ENCODE peak calls at places on chromosomes 2 and 18, in seven cellular contexts. G, K, J, Q, D, B and H are unnamed samples.

GRCh38 chr2:160332318-160332717 is 132.2 kb upstream of the ITGB6 start:
- DNase-seq in D (no peak), Q (peak; percentile 35), G (no peak), J (no peak), B (peak; percentile 62), K (no peak), H (no peak)

GRCh38 chr2:230356084-230356483 is 29.1 kb downstream of the SP140L start:
- DNase-seq in K (no peak), J (no peak), G (no peak), Q (peak; percentile 34), D (no peak), B (peak; percentile 85), H (no peak)

GRCh38 chr2:68692511-68692910 is 42.1 kb upstream of the ARHGAP25 start:
- DNase-seq in Q (no peak), D (no peak), K (no peak), G (no peak), B (no peak), J (peak; percentile 12), H (no peak)

GRCh38 chr2:212208467-212208866 is 330.1 kb downstream of the ERBB4 start:
- DNase-seq in J (no peak), D (no peak), Q (no peak), K (no peak), B (no peak), G (no peak), H (no peak)

GRCh38 chr2:172864182-172864581 is 128.5 kb downstream of the RAPGEF4 start:
- DNase-seq in K (peak; percentile 52), G (peak; percentile 8), J (peak; percentile 3), D (no peak), B (peak; percentile 57), Q (peak; percentile 40), H (peak; percentile 9)

GRCh38 chr2:12813166-12813565 is 96.4 kb downstream of the TRIB2 start:
- DNase-seq in K (no peak), B (no peak), D (no peak), G (no peak), Q (no peak), J (no peak), H (no peak)

GRCh38 chr2:40734797-40735196 is 282.9 kb upstream of the SLC8A1 start:
- DNase-seq in B (peak; percentile 21), K (no peak), G (no peak), J (no peak), Q (peak; percentile 55), D (peak; percentile 58), H (no peak)

GRCh38 chr18:41444943-41445342 is 510.1 kb upstream of the PIK3C3 start:
- DNase-seq in J (no peak), B (peak; percentile 47), G (no peak), D (no peak), Q (no peak), K (no peak), H (no peak)

GRCh38 chr18:41870817-41871216 is 84.2 kb upstream of the PIK3C3 start:
- DNase-seq in D (no peak), Q (no peak), B (peak; percentile 68), K (no peak), G (no peak), J (no peak), H (no peak)

GRCh38 chr18:41754332-41754731 is 200.7 kb upstream of the PIK3C3 start:
- DNase-seq in B (no peak), Q (no peak), J (no peak), G (no peak), D (no peak), K (no peak), H (no peak)

GRCh38 chr2:118059919-118060478 is 28.3 kb upstream of the INSIG2 start:
- DNase-seq in J (no peak), G (no peak), B (peak; percentile 98), K (no peak), Q (peak; percentile 96), D (no peak), H (no peak)

GRCh38 chr2:97716695-97717617 is 3.6 kb downstream of the ZAP70 start:
- DNase-seq in J (no peak), Q (no peak), G (no peak), K (no peak), D (no peak), B (no peak), H (no peak)

GRCh38 chr2:221572821-221573429 is 821 bp upstream of the EPHA4 start:
- DNase-seq in D (no peak), B (peak; percentile 68), Q (peak; percentile 61), J (peak; percentile 37), G (no peak), K (peak; percentile 46), H (peak; percentile 31)

GRCh38 chr2:1690056-1690775 is 54.1 kb downstream of the PXDN start:
- DNase-seq in D (no peak), G (no peak), B (peak; percentile 49), J (no peak), K (no peak), Q (no peak), H (no peak)

GRCh38 chr18:67421666-67422065 is 94.9 kb downstream of the DSEL start:
- DNase-seq in K (no peak), Q (peak; percentile 42), J (no peak), B (peak; percentile 44), G (no peak), D (no peak), H (no peak)

GRCh38 chr18:6115710-6116109 is 220.4 kb upstream of the TMEM200C start:
- DNase-seq in B (no peak), G (no peak), Q (no peak), D (no peak), J (no peak), K (no peak), H (no peak)

GRCh38 chr2:1707771-1708351 is 36.5 kb downstream of the PXDN start:
- DNase-seq in B (peak; percentile 87), K (no peak), D (peak; percentile 64), G (no peak), J (no peak), Q (peak; percentile 91), H (no peak)

GRCh38 chr2:205771063-205771462 is 88.8 kb downstream of the NRP2 start:
- DNase-seq in G (no peak), B (peak; percentile 46), Q (no peak), D (no peak), K (no peak), J (no peak), H (no peak)

GRCh38 chr2:37768491-37768925 is 97.1 kb upstream of the CDC42EP3 start:
- DNase-seq in G (no peak), J (no peak), B (peak; percentile 97), D (peak; percentile 57), Q (peak; percentile 94), K (no peak), H (no peak)

GRCh38 chr2:39839261-39839848 is 60.3 kb upstream of the THUMPD2 start:
- DNase-seq in G (no peak), D (no peak), Q (no peak), K (no peak), J (no peak), B (no peak), H (no peak)

GRCh38 chr2:160731856-160732255 is 238.2 kb upstream of the RBMS1 start:
- DNase-seq in K (no peak), B (no peak), G (no peak), Q (no peak), J (no peak), D (no peak), H (no peak)

GRCh38 chr2:173417341-173417740 is 62.7 kb downstream of the CDCA7 start:
- DNase-seq in Q (no peak), K (no peak), G (no peak), B (no peak), J (no peak), D (no peak), H (no peak)

GRCh38 chr18:67677489-67677888 is 161.0 kb upstream of the DSEL start:
- DNase-seq in K (no peak), Q (no peak), J (no peak), G (no peak), D (no peak), B (no peak), H (no peak)

GRCh38 chr2:227198866-227199265 is 34.4 kb downstream of the COL4A3 start:
- DNase-seq in G (no peak), Q (no peak), K (no peak), B (no peak), D (no peak), J (no peak), H (no peak)

GRCh38 chr2:215952860-215953637 is 60.3 kb downstream of the MREG start:
- DNase-seq in J (no peak), K (no peak), D (no peak), Q (no peak), B (no peak), G (no peak), H (no peak)

GRCh38 chr18:8381801-8382459 is 227.3 kb upstream of the RAB12 start:
- DNase-seq in K (no peak), B (peak; percentile 29), Q (peak; percentile 71), G (no peak), J (no peak), D (no peak), H (no peak)

GRCh38 chr2:61537590-61538178 is 472 bp downstream of the XPO1 start:
- DNase-seq in K (no peak), G (no peak), Q (peak; percentile 17), J (no peak), D (no peak), B (peak; percentile 14), H (no peak)

GRCh38 chr18:74249181-74249968 is 42.4 kb downstream of the CYB5A start:
- DNase-seq in Q (peak; percentile 58), J (no peak), B (peak; percentile 98), K (no peak), G (no peak), D (no peak), H (no peak)

GRCh38 chr2:210226186-210226585 is 939 bp upstream of the ACADL start:
- DNase-seq in D (no peak), B (no peak), J (no peak), K (no peak), Q (no peak), G (no peak), H (no peak)

GRCh38 chr2:47008381-47009280 is 93.0 kb upstream of the MCFD2 start:
- DNase-seq in G (no peak), D (no peak), K (no peak), Q (peak; percentile 79), B (peak; percentile 49), J (no peak), H (no peak)

GRCh38 chr18:78818495-78818894 is 161.1 kb upstream of the SALL3 start:
- DNase-seq in B (no peak), D (no peak), J (no peak), K (no peak), G (no peak), Q (no peak), H (no peak)

GRCh38 chr18:76592981-76593381 is 97.9 kb upstream of the ZNF516 start:
- DNase-seq in B (peak; percentile 45), Q (no peak), D (no peak), J (no peak), K (no peak), G (no peak), H (no peak)